ENCODE peak calls at places on chromosome 1, in five cellular contexts. N is cardiac fibroblast, W is H7, E is adrenal gland, H is cardiac muscle cell. J is an unnamed sample.

GRCh38 chr1:99674665-99675064 is 28.8 kb downstream of the PALMD start:
- DNase-seq in N (no peak), W (no peak), E (no peak), H (no peak), J (no peak)

GRCh38 chr1:202805886-202806511 is 2.2 kb downstream of the KDM5B start:
- DNase-seq in N (peak; percentile 28), W (peak; percentile 44), E (no peak), H (no peak), J (peak; percentile 45)

GRCh38 chr1:42152907-42153597 is at the start of gene GUCA2B:
- DNase-seq in N (no peak), W (no peak), E (no peak), H (no peak), J (no peak)

GRCh38 chr1:63758805-63759204 is 15.0 kb upstream of the ROR1 start:
- DNase-seq in N (no peak), W (no peak), E (no peak), H (no peak), J (no peak)

GRCh38 chr1:172401907-172402306 is 18.6 kb upstream of the C1orf105 start:
- DNase-seq in N (no peak), W (peak; percentile 24), E (no peak), H (peak; percentile 11), J (no peak)

GRCh38 chr1:30847358-30847972 is 61.1 kb downstream of the SDC3 start:
- DNase-seq in N (peak; percentile 76), W (peak; percentile 86), E (peak; percentile 91), H (no peak), J (no peak)

GRCh38 chr1:179082308-179083030 is 599 bp downstream of the TOR3A start:
- DNase-seq in N (peak; percentile 14), W (peak; percentile 76), E (peak; percentile 40), H (peak; percentile 35), J (no peak)

GRCh38 chr1:19773485-19773884 is 26.2 kb downstream of the TMCO4 start:
- DNase-seq in N (no peak), W (no peak), E (no peak), H (no peak), J (no peak)

GRCh38 chr1:237879195-237879594 is 11.5 kb downstream of the ZP4 start:
- DNase-seq in N (peak; percentile 3), W (no peak), E (no peak), H (no peak), J (no peak)

GRCh38 chr1:247487057-247487456 is 29.2 kb upstream of the OR2B11 start:
- DNase-seq in N (peak; percentile 48), W (peak; percentile 77), E (peak; percentile 19), H (peak; percentile 49), J (peak; percentile 28)

GRCh38 chr1:29388884-29389283 is 152.6 kb downstream of the PTPRU start:
- DNase-seq in N (no peak), W (no peak), E (no peak), H (no peak), J (no peak)

GRCh38 chr1:213651077-213651476 is 336.7 kb upstream of the PROX1 start:
- DNase-seq in N (no peak), W (no peak), E (no peak), H (no peak), J (no peak)

DNA sequence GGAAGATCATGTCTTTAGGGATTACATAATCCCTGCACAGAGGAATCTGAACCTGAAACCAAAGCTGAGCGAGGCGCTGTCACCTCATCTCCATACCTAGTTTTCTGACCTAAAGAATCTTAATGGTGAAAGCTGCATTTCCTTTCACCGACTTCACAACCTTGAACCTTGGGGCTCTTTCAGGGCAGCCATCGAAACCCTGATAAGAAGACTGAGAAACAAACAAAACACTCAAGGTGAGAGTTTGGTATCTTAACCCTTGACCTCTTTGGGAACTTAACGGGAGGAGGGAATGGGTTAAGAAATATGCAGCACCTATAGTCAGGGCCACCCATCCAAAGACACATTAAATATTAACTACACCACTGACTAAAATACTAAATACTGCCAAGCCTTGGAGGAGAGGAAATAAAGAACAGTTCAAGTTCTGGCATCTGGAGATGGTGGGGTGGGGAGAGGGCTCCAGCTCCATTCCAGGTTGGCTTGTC is 2.0 kb downstream of the C1orf116 start:
- DNase-seq in N (no peak), W (no peak), E (no peak), H (no peak), J (no peak)
- H3K4me3 ChIP-seq in N (no peak overlapping the region), W (no peak overlapping the region), E (no peak overlapping the region), H (no peak overlapping the region), J (no peak overlapping the region)

GRCh38 chr1:156124557-156125483 is 10.3 kb downstream of the LMNA start:
- DNase-seq in N (peak; percentile 67), W (no peak), E (peak; percentile 72), H (no peak), J (no peak)

GRCh38 chr1:156122086-156122485 is 7.6 kb downstream of the LMNA start:
- DNase-seq in N (no peak), W (no peak), E (peak; percentile 57), H (no peak), J (no peak)

GRCh38 chr1:156123356-156124196 is 9.1 kb downstream of the LMNA start:
- DNase-seq in N (peak; percentile 99), W (peak; percentile 82), E (peak; percentile 98), H (peak; percentile 96), J (no peak)

GRCh38 chr1:156121441-156121840 is 6.9 kb downstream of the LMNA start:
- DNase-seq in N (no peak), W (peak; percentile 36), E (no peak), H (no peak), J (no peak)

GRCh38 chr1:156122519-156123355 is 8.2 kb downstream of the LMNA start:
- DNase-seq in N (peak; percentile 94), W (peak; percentile 52), E (peak; percentile 94), H (peak; percentile 64), J (no peak)
- H3K4me3 ChIP-seq in N (peak overlapping the region; percentile 35), W (no peak overlapping the region), E (peak overlapping the region; percentile 54), H (no peak overlapping the region), J (no peak overlapping the region)

GRCh38 chr1:150567717-150568561 is 11.5 kb downstream of the MCL1 start:
- DNase-seq in N (peak; percentile 99), W (peak; percentile 81), E (peak; percentile 76), H (peak; percentile 82), J (no peak)

GRCh38 chr1:150568567-150568966 is 10.8 kb downstream of the MCL1 start:
- DNase-seq in N (no peak), W (no peak), E (no peak), H (no peak), J (no peak)

GRCh38 chr1:150567341-150567716 is 12.1 kb downstream of the MCL1 start:
- DNase-seq in N (peak; percentile 69), W (no peak), E (no peak), H (no peak), J (no peak)

GRCh38 chr1:150564051-150564991 is 15.1 kb downstream of the MCL1 start:
- DNase-seq in N (peak; percentile 44), W (no peak), E (no peak), H (no peak), J (no peak)

GRCh38 chr1:150566589-150567340 is 12.6 kb downstream of the MCL1 start:
- DNase-seq in N (no peak), W (no peak), E (no peak), H (no peak), J (no peak)
- H3K4me3 ChIP-seq in N (no peak overlapping the region), W (no peak overlapping the region), E (no peak overlapping the region), H (no peak overlapping the region), J (no peak overlapping the region)

GRCh38 chr1:111141245-111141644 is 1.2 kb downstream of the CEPT1 start:
- DNase-seq in N (no peak), W (no peak), E (no peak), H (no peak), J (no peak)
- H3K4me3 ChIP-seq in N (peak overlapping the region; percentile 96), W (peak overlapping the region; percentile 95), E (peak overlapping the region; percentile 95), H (peak overlapping the region; percentile 64), J (peak overlapping the region; percentile 81)

DNA sequence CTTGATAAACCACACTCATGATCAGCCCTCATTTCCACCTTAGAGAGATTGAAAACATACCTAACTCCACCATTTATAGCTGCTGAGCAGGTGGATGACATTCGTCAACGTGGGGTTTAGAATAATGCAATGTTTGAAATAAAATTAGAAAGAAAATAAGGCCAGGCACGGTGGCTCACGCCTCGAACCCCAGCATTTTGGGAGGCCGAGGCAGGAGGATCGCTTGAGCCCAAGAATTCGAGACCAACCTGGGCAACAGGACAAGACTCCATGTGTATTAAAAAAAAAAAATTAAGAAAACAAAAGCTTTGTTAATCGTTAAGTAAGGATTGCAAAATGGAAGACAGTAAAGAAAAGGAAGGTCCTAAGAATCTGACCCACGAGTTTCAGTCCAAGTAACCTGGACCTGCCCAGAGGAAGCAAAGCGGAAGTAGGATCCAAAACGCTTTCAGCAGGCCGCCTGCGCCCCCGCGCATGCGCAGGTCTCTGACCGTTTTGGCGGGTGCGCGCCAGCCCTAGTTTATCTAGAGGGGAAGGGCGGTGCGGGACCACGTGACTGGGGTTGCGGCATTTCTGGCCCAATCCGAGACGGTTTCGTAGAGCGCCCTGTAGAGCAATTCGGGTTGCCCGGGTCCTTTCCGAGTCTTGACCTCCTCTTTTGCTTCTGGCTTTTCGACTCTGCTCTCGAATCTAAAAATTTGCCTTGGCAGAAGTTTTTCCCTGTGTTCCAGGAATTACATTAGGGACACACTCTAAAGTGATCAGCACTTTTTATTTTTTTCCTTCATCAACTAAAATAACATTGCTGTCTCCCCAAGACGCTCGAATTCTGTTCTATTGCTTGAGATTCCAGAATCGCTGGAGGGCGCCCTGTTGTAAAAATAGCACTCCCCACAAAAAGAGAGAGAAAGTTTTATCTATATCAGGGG is 22.5 kb downstream of the ANP32E start:
- DNase-seq in N (peak; percentile 96), W (peak; percentile 95), E (peak; percentile 98), H (peak; percentile 96), J (peak; percentile 68)
- H3K4me3 ChIP-seq in N (peak overlapping the region; percentile 39), W (peak overlapping the region; percentile 41), E (peak overlapping the region; percentile 58), H (peak overlapping the region; percentile 25), J (peak overlapping the region; percentile 28)

GRCh38 chr1:16153110-16153998 is 2.5 kb downstream of the EPHA2 start:
- DNase-seq in N (no peak), W (peak; percentile 82), E (no peak), H (no peak), J (no peak)
- H3K4me3 ChIP-seq in N (peak overlapping the region; percentile 90), W (peak overlapping the region; percentile 96), E (peak overlapping the region; percentile 73), H (peak overlapping the region; percentile 58), J (no peak overlapping the region)

J was measured in Jurkat, Clone E6-1.